ENCODE peak calls at places on chromosome 10, in five cellular contexts. V, Z, N, P and L are unnamed samples.
A peak's percentile ranks its signal among the peaks of the same experiment; 100 is the strongest.

GRCh38 chr10:28875535-28876208 is 198.4 kb downstream of the BAMBI start:
- DNase-seq in V (no peak), P (peak; percentile 86), N (no peak), Z (no peak), L (no peak)

GRCh38 chr10:31929986-31930675 is 1.5 kb upstream of the ARHGAP12 start:
- DNase-seq in V (no peak), N (no peak), P (no peak), Z (no peak), L (no peak)

GRCh38 chr10:44935201-44935960 is 24.2 kb upstream of the RASSF4 start:
- DNase-seq in P (peak; percentile 72), Z (no peak), V (no peak), N (no peak), L (no peak)

GRCh38 chr10:85862771-85863170 is 503.8 kb downstream of the GRID1 start:
- DNase-seq in N (no peak), V (no peak), Z (no peak), P (no peak), L (no peak)

GRCh38 chr10:116910924-116911323 is 61.6 kb downstream of the ENO4 start:
- DNase-seq in N (no peak), P (no peak), Z (no peak), V (no peak), L (no peak)

GRCh38 chr10:31620236-31621151 is 301.5 kb downstream of the ZEB1 start:
- DNase-seq in P (peak; percentile 42), N (no peak), Z (peak; percentile 21), V (no peak), L (no peak)

GRCh38 chr10:94125856-94126255 is 132.1 kb downstream of the PLCE1 start:
- DNase-seq in P (peak; percentile 71), V (no peak), N (no peak), Z (no peak), L (no peak)

GRCh38 chr10:1824928-1825327 is 87.6 kb upstream of the ADARB2 start:
- DNase-seq in Z (no peak), V (no peak), N (no peak), P (no peak), L (no peak)

GRCh38 chr10:73857446-73857845 is 16.9 kb downstream of the CAMK2G start:
- DNase-seq in N (no peak), Z (no peak), P (peak; percentile 40), V (no peak), L (no peak)

GRCh38 chr10:94785211-94785610 is 22.7 kb downstream of the CYP2C19 start:
- DNase-seq in Z (no peak), P (no peak), V (no peak), N (no peak), L (no peak)

GRCh38 chr10:6580279-6581029 is 378 bp upstream of the PRKCQ start:
- DNase-seq in P (peak; percentile 8), Z (peak; percentile 87), V (peak; percentile 94), N (no peak), L (peak; percentile 87)

GRCh38 chr10:63489838-63490237 is 24.1 kb upstream of the JMJD1C start:
- DNase-seq in N (no peak), Z (no peak), V (no peak), P (no peak), L (no peak)

GRCh38 chr10:71294091-71294561 is 24.9 kb upstream of the SLC29A3 start:
- DNase-seq in Z (no peak), P (no peak), N (no peak), V (no peak), L (no peak)

GRCh38 chr10:63593576-63593975 is 72.4 kb downstream of the REEP3 start:
- DNase-seq in V (no peak), P (peak; percentile 17), Z (no peak), N (no peak), L (no peak)

GRCh38 chr10:118698421-118698820 is 56.3 kb downstream of the CACUL1 start:
- DNase-seq in Z (no peak), V (peak; percentile 20), N (no peak), P (peak; percentile 87), L (no peak)

GRCh38 chr10:47164126-47164799 is 135.7 kb upstream of the GDF10 start:
- DNase-seq in V (no peak), P (peak; percentile 93), Z (no peak), N (no peak), L (no peak)

GRCh38 chr10:104928733-104929132 is 287.6 kb downstream of the SORCS3 start:
- DNase-seq in P (no peak), V (no peak), N (no peak), Z (no peak), L (no peak)

GRCh38 chr10:3237530-3237929 is 64.9 kb upstream of the PITRM1 start:
- DNase-seq in P (no peak), V (no peak), Z (no peak), N (no peak), L (no peak)

GRCh38 chr10:100697070-100697469 is 48.3 kb upstream of the PAX2 start:
- DNase-seq in P (peak; percentile 80), V (no peak), N (peak; percentile 24), Z (no peak), L (no peak)

GRCh38 chr10:95183451-95184230 is 10.4 kb upstream of the ACSM6 start:
- DNase-seq in Z (peak; percentile 97), N (no peak), P (peak; percentile 67), V (peak; percentile 96), L (peak; percentile 94)

GRCh38 chr10:104337527-104337984 is 709 bp downstream of the ITPRIP start:
- DNase-seq in Z (peak; percentile 59), N (no peak), P (peak; percentile 6), V (no peak), L (no peak)

GRCh38 chr10:108911814-108912541 is 1011.3 kb downstream of the XPNPEP1 start:
- DNase-seq in P (no peak), Z (peak; percentile 78), V (peak; percentile 72), N (no peak), L (peak; percentile 82)

GRCh38 chr10:112624546-112625048 is 177.6 kb downstream of the VTI1A start:
- DNase-seq in Z (no peak), P (no peak), N (no peak), V (no peak), L (no peak)

GRCh38 chr10:30178565-30178964 is 119.2 kb upstream of the JCAD start:
- DNase-seq in V (no peak), N (no peak), Z (no peak), P (peak; percentile 58), L (no peak)

GRCh38 chr10:7260412-7260900 is 150.4 kb downstream of the SFMBT2 start:
- DNase-seq in N (no peak), P (peak; percentile 45), Z (peak; percentile 56), V (peak; percentile 55), L (no peak)

GRCh38 chr10:132886211-132887099 is 55.9 kb downstream of the CFAP46 start:
- DNase-seq in V (no peak), N (no peak), Z (no peak), P (no peak), L (no peak)

GRCh38 chr10:6729071-6729773 is 149.1 kb upstream of the PRKCQ start:
- DNase-seq in V (no peak), N (no peak), P (no peak), Z (no peak), L (no peak)

GRCh38 chr10:48526371-48526821 is 78.5 kb downstream of the ARHGAP22 start:
- DNase-seq in Z (no peak), V (no peak), P (peak; percentile 57), N (no peak), L (no peak)

GRCh38 chr10:35204650-35205319 is 78.1 kb downstream of the CREM start:
- DNase-seq in Z (no peak), V (no peak), P (no peak), N (no peak), L (no peak)

GRCh38 chr10:94172332-94172731 is 178.6 kb downstream of the PLCE1 start:
- DNase-seq in Z (no peak), N (no peak), P (no peak), V (no peak), L (no peak)

GRCh38 chr10:23013581-23014335 is 81.6 kb upstream of the MSRB2 start:
- DNase-seq in P (no peak), N (no peak), Z (no peak), V (no peak), L (no peak)

DNA sequence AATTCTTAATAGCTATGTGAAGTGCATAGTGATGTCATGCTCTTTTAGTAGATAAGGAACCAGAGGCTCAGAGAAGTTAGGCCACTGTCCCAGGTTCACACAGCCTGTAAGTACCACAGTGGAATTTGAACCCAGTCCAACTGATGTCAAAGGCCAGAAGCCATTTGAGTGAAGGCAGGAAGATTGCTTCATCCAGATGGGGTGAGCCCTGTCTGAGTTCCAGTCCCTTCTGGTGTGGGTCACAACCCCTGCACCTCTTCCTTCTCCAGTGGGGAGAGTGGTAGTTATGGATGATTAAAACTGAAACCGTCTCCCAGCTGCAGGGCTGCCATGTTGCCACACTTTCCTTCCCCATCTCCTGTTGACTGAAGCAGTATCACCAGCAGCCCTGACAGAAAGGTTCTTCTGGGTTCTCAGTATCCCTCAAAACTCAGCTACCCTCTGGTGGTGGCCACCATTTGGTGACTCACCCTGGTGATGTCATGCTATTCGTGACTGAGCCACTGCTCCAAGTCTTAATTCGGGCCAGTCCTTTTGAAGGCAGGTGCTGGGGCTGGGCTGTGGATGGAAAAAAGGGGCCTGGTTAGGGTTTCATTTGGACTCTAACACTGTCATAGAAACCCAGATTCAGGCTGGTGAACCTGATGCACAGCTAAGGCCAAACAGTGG is 1.5 kb upstream of the C10orf95 start:
- DNase-seq in V (no peak), Z (no peak), P (peak; percentile 71), N (peak; percentile 61), L (no peak)
- TF ChIP-seq CTCF in V (no peak), Z (no peak), P (no peak), N (no peak), L (no peak)

GRCh38 chr10:69696073-69696731 is 66.2 kb downstream of the FAM241B start:
- DNase-seq in V (no peak), P (peak; percentile 92), Z (peak; percentile 46), N (no peak), L (peak; percentile 38)
- TF ChIP-seq CTCF in V (peak; percentile 53), P (peak; percentile 77), Z (peak; percentile 60), N (peak; percentile 93), L (peak; percentile 39)

DNA sequence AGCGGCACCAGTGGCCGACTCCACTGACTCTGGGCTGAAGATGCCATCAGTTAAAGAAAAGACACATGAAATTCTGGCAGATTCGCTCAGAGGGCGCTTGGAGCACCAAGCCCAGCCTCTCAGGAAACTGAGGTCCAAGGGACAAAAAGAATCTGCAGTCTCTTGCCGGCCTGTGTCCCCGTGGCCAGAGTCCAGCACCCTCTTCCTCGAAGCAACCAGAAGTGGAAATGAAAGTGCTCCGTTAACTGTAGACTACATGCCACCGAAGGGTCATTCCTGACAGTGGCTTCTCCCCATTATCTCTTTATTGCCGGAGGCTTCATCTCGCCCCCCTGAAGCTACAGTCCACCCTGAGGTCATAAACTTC is 1.0 kb upstream of the CHST15 start:
- DNase-seq in N (no peak), P (no peak), V (no peak), Z (no peak), L (no peak)
- TF ChIP-seq CTCF in N (no peak), P (no peak), V (no peak), Z (no peak), L (no peak)

GRCh38 chr10:78450807-78451485 is 417.3 kb downstream of the RPS24 start:
- DNase-seq in Z (no peak), P (no peak), N (no peak), V (no peak), L (no peak)
- TF ChIP-seq CTCF in Z (no peak), P (no peak), N (no peak), V (no peak), L (no peak)

DNA sequence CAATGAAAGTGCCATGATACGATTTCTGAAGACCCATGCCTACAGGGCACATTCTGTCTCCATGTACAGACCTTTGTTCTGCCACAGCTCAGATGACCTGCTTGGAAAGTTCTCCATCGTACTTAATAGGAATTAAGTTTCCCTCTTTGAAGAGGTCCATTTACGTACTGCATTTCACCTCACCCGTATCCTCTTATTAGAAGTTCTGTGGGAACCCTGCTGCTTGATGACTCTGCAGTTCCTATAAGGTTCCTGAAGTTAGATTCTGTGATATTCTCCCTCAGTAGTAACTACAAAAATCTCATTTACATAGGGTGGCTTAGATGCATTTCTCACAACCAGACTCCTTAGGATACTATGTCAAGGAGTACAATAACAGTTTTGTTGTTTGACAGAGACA is 50.9 kb downstream of the MINDY3 start:
- DNase-seq in Z (no peak), V (no peak), N (no peak), P (no peak), L (no peak)
- TF ChIP-seq CTCF in Z (no peak), V (no peak), N (no peak), P (no peak), L (no peak)